ENCODE peak calls at places on chromosome 11, in ten cellular contexts. V, A, S, Y, J, I, R, W, M and Q are unnamed samples.

GRCh38 chr11:46898396-46899095 is 19.8 kb downstream of the LRP4 start:
- DNase-seq in V (no peak), A (no peak), S (no peak), Y (no peak), J (peak), I (no peak), R (no peak), W (no peak), M (no peak), Q (no peak)

GRCh38 chr11:124724854-124725718 is 14.7 kb upstream of the NRGN start:
- DNase-seq in V (no peak), A (no peak), S (no peak), Y (no peak), J (peak), I (no peak), R (peak), W (peak), M (no peak), Q (no peak)

GRCh38 chr11:1992111-1992510 is 5.5 kb downstream of the H19 start:
- DNase-seq in V (no peak), A (peak), S (no peak), Y (no peak), J (no peak), I (no peak), R (no peak), W (no peak), M (no peak), Q (no peak)

GRCh38 chr11:72263363-72263762 is 19.4 kb upstream of the PHOX2A start:
- DNase-seq in V (no peak), A (no peak), S (no peak), Y (peak), J (no peak), I (no peak), R (no peak), W (peak), M (peak), Q (peak)

GRCh38 chr11:6574816-6575715 is 28.4 kb downstream of the RRP8 start:
- DNase-seq in V (no peak), A (no peak), S (no peak), Y (no peak), J (no peak), I (no peak), R (no peak), W (no peak), M (no peak), Q (no peak)

GRCh38 chr11:65599955-65600246 is 4.3 kb upstream of the KCNK7 start:
- DNase-seq in V (no peak), A (no peak), S (no peak), Y (no peak), J (no peak), I (no peak), R (no peak), W (no peak), M (no peak), Q (no peak)

GRCh38 chr11:85951428-85952107 is 96.4 kb downstream of the CCDC83 start:
- DNase-seq in V (no peak), A (no peak), S (no peak), Y (no peak), J (no peak), I (no peak), R (no peak), W (no peak), M (no peak), Q (no peak)

GRCh38 chr11:17519031-17519430 is 25.2 kb downstream of the USH1C start:
- DNase-seq in V (no peak), A (no peak), S (no peak), Y (no peak), J (no peak), I (no peak), R (no peak), W (no peak), M (no peak), Q (no peak)

GRCh38 chr11:114438303-114438702 is 964 bp upstream of the REXO2 start:
- DNase-seq in V (no peak), A (no peak), S (no peak), Y (no peak), J (no peak), I (no peak), R (no peak), W (peak), M (no peak), Q (no peak)

GRCh38 chr11:39741066-39741465 is 1718.4 kb downstream of the LRRC4C start:
- DNase-seq in V (no peak), A (no peak), S (no peak), Y (no peak), J (no peak), I (no peak), R (no peak), W (no peak), M (no peak), Q (no peak)

GRCh38 chr11:45216901-45217300 is 69.2 kb downstream of the SYT13 start:
- DNase-seq in V (no peak), A (no peak), S (no peak), Y (no peak), J (no peak), I (no peak), R (no peak), W (no peak), M (peak), Q (no peak)

DNA sequence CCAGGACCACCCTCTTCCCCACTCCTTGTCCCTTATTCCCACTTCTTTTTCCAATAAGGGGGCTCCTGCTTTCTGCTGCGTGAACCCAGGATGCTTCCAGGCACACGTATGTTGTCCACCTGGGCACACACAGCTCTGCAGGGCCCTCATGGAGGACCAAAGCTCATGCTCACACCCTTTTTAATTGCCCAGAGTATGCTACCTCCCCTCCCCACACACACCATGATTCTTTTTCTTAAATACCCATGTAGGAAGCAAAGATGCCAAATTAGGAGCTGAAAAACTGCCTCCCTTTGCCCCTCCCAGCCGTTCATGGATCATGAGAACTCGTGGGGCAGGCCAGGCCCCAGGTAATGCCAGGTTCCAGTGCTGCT is 5.1 kb downstream of the NECTIN1 start:
- DNase-seq in V (no peak), A (no peak), S (no peak), Y (no peak), J (no peak), I (no peak), R (no peak), W (no peak), M (no peak), Q (no peak)
- H3K4me3 ChIP-seq in V (no peak), A (no peak), S (no peak), Y (no peak), J (no peak), I (no peak), R (no peak), W (no peak), M (no peak), Q (no peak)

DNA sequence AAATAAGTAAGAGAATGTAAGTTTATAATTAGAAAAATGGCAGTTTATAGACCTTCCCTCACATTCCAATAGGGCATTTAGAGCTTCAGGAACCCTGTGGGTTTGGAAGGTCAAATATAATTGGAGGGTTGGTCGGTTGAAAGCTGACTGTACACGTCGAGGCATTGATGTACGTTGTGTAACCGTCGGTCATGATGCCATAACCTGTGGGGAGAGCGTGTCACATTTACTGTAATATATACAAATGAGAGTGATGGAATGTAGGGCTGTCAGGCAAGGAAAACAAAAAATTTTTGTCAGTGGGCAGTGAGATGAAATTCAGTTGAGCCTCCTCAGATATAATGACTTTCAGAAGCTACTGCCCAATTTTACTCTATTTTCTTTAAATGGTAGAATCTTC is 88.5 kb downstream of the ARL14EP start:
- DNase-seq in V (no peak), A (no peak), S (no peak), Y (no peak), J (no peak), I (no peak), R (no peak), W (no peak), M (no peak), Q (no peak)
- TF ChIP-seq CTCF in V (no peak), A (no peak), S (no peak), Y (no peak), J (no peak), I (no peak), R (no peak), W (no peak), M (no peak), Q (no peak)

GRCh38 chr11:76782526-76783293 is 446 bp upstream of the TSKU start:
- DNase-seq in V (peak), A (peak), S (peak), Y (peak), J (peak), I (peak), R (peak), W (peak), M (peak), Q (peak)
- H3K4me3 ChIP-seq in V (peak), A (peak), S (peak), Y (peak), J (peak), I (peak), R (peak), W (peak), M (peak), Q (peak)

DNA sequence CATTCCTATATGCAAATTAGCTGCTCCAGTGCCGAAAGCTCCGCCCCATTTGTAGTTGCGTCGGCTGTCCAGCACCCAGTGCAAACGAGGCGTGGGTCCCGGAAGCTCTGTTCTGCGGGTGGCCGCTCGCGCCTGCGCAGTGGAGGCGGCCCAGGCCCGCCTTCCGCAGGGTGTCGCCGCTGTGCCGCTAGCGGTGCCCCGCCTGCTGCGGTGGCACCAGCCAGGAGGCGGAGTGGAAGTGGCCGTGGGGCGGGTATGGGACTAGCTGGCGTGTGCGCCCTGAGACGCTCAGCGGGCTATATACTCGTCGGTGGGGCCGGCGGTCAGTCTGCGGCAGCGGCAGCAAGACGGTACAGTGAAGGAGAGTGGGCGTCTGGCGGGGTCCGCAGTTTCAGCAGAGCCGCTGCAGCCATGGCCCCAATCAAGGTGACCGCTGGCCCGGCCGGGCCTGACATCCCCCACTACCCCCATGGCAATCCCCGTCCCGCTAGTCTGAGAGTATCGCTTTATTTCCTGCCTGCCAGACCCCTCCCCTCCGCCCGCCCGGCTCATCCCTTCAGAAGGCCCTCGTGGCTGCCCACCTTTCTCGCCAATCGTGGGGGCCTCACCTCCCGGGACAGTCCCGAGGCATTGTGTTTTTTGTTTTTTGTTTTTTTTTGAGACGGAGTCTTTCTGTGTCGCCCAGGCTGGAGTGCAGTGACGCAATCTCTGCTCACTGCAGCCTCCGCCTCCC is at the start of gene PRDX5:
- DNase-seq in V (peak), A (peak), S (peak), Y (peak), J (peak), I (peak), R (peak), W (peak), M (peak), Q (peak)
- TF ChIP-seq CTCF in V (peak), A (peak), S (peak), Y (peak), J (no peak), I (peak), R (peak), W (peak), M (peak), Q (peak)